ENCODE peak calls at places on chromosomes 7 and 10, in nine cellular contexts. Q is transverse colon, H is tibial nerve, F is spleen, R is H54, I is suprapubic skin, E is upper lobe of left lung, Z is ovary, X is adrenal gland. N is an unnamed sample.

GRCh38 chr10:79387466-79387973 is 40.3 kb downstream of the PPIF start:
- DNase-seq in F (peak; percentile 45), H (no peak), Q (peak; percentile 8), Z (no peak), R (no peak), X (no peak), I (no peak), E (no peak), N (no peak)

GRCh38 chr7:148738737-148739535 is 40.2 kb downstream of the CUL1 start:
- DNase-seq in Z (no peak), E (no peak), R (no peak), F (no peak), X (no peak), Q (no peak), I (no peak), H (no peak), N (no peak)

GRCh38 chr10:34886906-34887615 is 72.0 kb upstream of the PARD3 start:
- DNase-seq in I (no peak), H (no peak), F (no peak), Q (no peak), R (no peak), Z (no peak), X (no peak), E (no peak), N (no peak)

GRCh38 chr10:116815641-116816415 is 33.5 kb upstream of the ENO4 start:
- DNase-seq in Q (no peak), E (no peak), X (peak; percentile 23), Z (no peak), R (peak; percentile 14), H (no peak), F (no peak), I (no peak), N (no peak)

GRCh38 chr10:3908183-3908582 is 123.2 kb upstream of the KLF6 start:
- DNase-seq in I (no peak), E (no peak), F (no peak), R (no peak), Z (no peak), Q (no peak), X (no peak), H (no peak), N (no peak)

GRCh38 chr10:70589762-70590662 is 12.5 kb downstream of the PRF1 start:
- DNase-seq in Q (no peak), X (no peak), Z (peak; percentile 33), F (no peak), I (no peak), H (no peak), R (no peak), E (peak; percentile 20), N (no peak)

GRCh38 chr10:99815611-99816010 is 33.2 kb downstream of the ABCC2 start:
- DNase-seq in I (no peak), X (no peak), R (no peak), H (no peak), F (no peak), Q (no peak), E (no peak), Z (no peak), N (no peak)

GRCh38 chr7:131061818-131062217 is 265.9 kb upstream of the MKLN1 start:
- DNase-seq in R (no peak), Z (no peak), E (no peak), X (no peak), H (no peak), F (no peak), I (no peak), Q (no peak), N (no peak)

GRCh38 chr7:120617239-120617638 is 240.7 kb downstream of the TSPAN12 start:
- DNase-seq in E (no peak), Z (no peak), F (no peak), Q (no peak), X (no peak), H (no peak), I (no peak), R (no peak), N (no peak)

GRCh38 chr10:124670849-124671248 is 73.3 kb downstream of the FAM53B start:
- DNase-seq in I (no peak), X (no peak), H (no peak), Z (no peak), Q (no peak), F (peak; percentile 86), R (no peak), E (peak; percentile 79), N (no peak)

GRCh38 chr7:154345093-154345492 is 292.9 kb downstream of the DPP6 start:
- DNase-seq in Q (no peak), H (no peak), E (no peak), R (no peak), Z (no peak), F (no peak), I (no peak), X (no peak), N (no peak)

GRCh38 chr7:77575187-77575586 is 38.1 kb downstream of the PTPN12 start:
- DNase-seq in H (no peak), Q (no peak), R (no peak), I (no peak), F (no peak), Z (peak; percentile 53), E (no peak), X (peak; percentile 23), N (no peak)

GRCh38 chr10:14563359-14563758 is 211.3 kb downstream of the FAM107B start:
- DNase-seq in X (no peak), F (no peak), Z (no peak), I (no peak), H (no peak), E (no peak), Q (no peak), R (no peak), N (no peak)

GRCh38 chr10:101780818-101781654 is 2.2 kb downstream of the NPM3 start:
- DNase-seq in Q (peak; percentile 66), Z (no peak), E (peak; percentile 59), X (peak; percentile 65), F (peak; percentile 90), I (peak; percentile 65), R (peak; percentile 96), H (no peak), N (peak; percentile 53)

GRCh38 chr10:101878869-101879268 is 35.3 kb upstream of the KCNIP2 start:
- DNase-seq in Z (no peak), X (no peak), R (no peak), F (no peak), Q (no peak), E (no peak), I (no peak), H (no peak), N (no peak)

GRCh38 chr7:108380527-108380926 is 75.7 kb downstream of the NRCAM start:
- DNase-seq in F (no peak), H (no peak), X (no peak), Q (no peak), E (no peak), Z (no peak), R (no peak), I (no peak), N (peak; percentile 31)

GRCh38 chr7:28358423-28358868 is 53.9 kb upstream of the CREB5 start:
- DNase-seq in E (no peak), I (no peak), H (no peak), R (peak; percentile 81), X (no peak), F (no peak), Z (peak; percentile 13), Q (no peak), N (peak; percentile 36)

GRCh38 chr10:99854860-99855259 is 72.4 kb downstream of the ABCC2 start:
- DNase-seq in Z (peak; percentile 35), R (peak; percentile 55), X (no peak), H (no peak), Q (no peak), F (no peak), E (no peak), I (no peak), N (peak; percentile 91)

GRCh38 chr7:21330462-21331178 is 97.3 kb upstream of the SP4 start:
- DNase-seq in Z (no peak), H (no peak), F (no peak), Q (no peak), E (no peak), I (no peak), X (no peak), R (no peak), N (no peak)

GRCh38 chr10:128537888-128538287 is 411.7 kb upstream of the MKI67 start:
- DNase-seq in Q (no peak), E (no peak), H (no peak), F (no peak), Z (no peak), I (no peak), R (no peak), X (no peak), N (no peak)

DNA sequence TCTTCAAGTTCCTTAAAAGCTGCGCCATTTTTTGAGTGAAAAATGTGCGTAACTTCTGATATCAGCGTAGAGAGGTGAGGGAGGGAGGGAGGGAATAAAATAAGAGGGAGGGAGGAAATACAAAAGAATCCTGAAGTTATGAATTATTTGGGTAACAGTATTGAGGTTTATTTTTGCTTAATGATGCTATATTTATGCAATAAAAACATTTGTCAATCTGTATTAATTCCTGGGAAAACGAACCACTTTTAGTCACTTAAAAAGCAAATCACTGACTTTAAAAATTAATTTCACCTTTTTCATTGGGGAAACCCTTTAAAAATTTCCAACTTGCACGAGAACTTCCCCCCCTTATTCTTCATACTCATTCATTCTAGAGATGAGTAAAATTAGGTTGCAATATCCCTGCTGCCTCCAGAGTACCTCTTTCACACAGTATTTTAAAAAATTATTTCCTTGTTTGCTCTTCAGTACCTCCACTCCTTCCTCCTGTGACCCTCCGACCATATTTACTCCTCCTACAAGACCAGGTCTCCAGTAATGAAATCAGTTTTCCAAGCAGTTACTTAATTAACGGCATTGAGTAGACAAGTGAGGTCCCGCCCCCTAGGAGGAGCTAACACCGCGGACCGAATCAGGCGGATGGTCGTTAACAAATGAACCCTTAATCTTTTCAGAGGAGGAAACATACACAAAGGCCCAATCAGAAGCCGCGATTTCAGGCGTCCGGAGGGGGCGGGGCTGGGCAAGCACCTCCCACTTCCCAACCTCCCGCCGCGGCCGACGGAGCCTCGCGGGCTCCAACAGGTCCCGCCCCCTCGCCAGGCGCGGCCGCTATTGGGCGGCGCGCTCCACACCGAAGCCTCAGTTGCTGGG is 521 bp upstream of the TRIM24 start:
- DNase-seq in X (peak; percentile 99), I (peak; percentile 98), H (peak; percentile 93), E (peak; percentile 98), Q (peak; percentile 98), Z (no peak), R (peak; percentile 90), F (no peak), N (peak; percentile 99)
- TF ChIP-seq POLR2A in X (no peak), I (no peak), H (no peak), E (no peak), Q (no peak), Z (no peak), R (no peak), F (no peak), N (no peak)

GRCh38 chr7:50497068-50497642 is 47.0 kb upstream of the FIGNL1 start:
- DNase-seq in F (peak; percentile 44), I (no peak), E (no peak), R (no peak), Z (no peak), X (peak; percentile 78), Q (peak; percentile 48), H (no peak), N (peak; percentile 99)
- TF ChIP-seq POLR2A in F (no peak), I (no peak), E (no peak), R (no peak), Z (no peak), X (peak; percentile 58), Q (no peak), H (no peak), N (peak; percentile 67)

GRCh38 chr10:133353202-133353959 is 4.4 kb downstream of the FUOM start:
- DNase-seq in Q (no peak), H (no peak), E (no peak), Z (no peak), R (no peak), I (peak; percentile 64), F (no peak), X (no peak), N (no peak)
- TF ChIP-seq POLR2A in Q (no peak), H (no peak), E (no peak), Z (no peak), R (no peak), I (no peak), F (no peak), X (no peak), N (no peak)

GRCh38 chr10:130507461-130507860 is 371.3 kb downstream of the GLRX3 start:
- DNase-seq in H (no peak), Z (no peak), R (no peak), X (no peak), F (no peak), E (no peak), Q (no peak), I (no peak), N (no peak)
- TF ChIP-seq POLR2A in H (no peak), Z (no peak), R (no peak), X (no peak), F (no peak), E (no peak), Q (no peak), I (no peak), N (no peak)

N was measured in endothelial cell of umbilical vein.